ENCODE peak calls at places on chromosomes 16 and 17, in four cellular contexts. X, N, V and E are unnamed samples.

GRCh38 chr17:40180694-40181093 is 3.4 kb downstream of the RAPGEFL1 start:
- DNase-seq in X (no peak), N (no peak), V (no peak), E (no peak)

GRCh38 chr16:57920215-57920890 is 50.6 kb downstream of the CNGB1 start:
- DNase-seq in X (no peak), N (no peak), V (no peak), E (no peak)

GRCh38 chr16:28168991-28169554 is 42.7 kb downstream of the XPO6 start:
- DNase-seq in X (no peak), N (peak; percentile 45), V (no peak), E (no peak)

GRCh38 chr16:69822174-69822935 is 60.2 kb downstream of the WWP2 start:
- DNase-seq in X (no peak), N (no peak), V (no peak), E (no peak)

GRCh38 chr16:56950455-56950854 is 11.3 kb upstream of the CETP start:
- DNase-seq in X (no peak), N (no peak), V (no peak), E (no peak)

GRCh38 chr16:9677301-9677653 is 505.0 kb downstream of the GRIN2A start:
- DNase-seq in X (no peak), N (no peak), V (no peak), E (no peak)

GRCh38 chr16:3346041-3346440 is 9.6 kb upstream of the OR2C1 start:
- DNase-seq in X (no peak), N (no peak), V (no peak), E (no peak)

GRCh38 chr16:22317001-22317530 is 19.9 kb downstream of the POLR3E start:
- DNase-seq in X (no peak), N (no peak), V (no peak), E (no peak)

GRCh38 chr17:40646791-40647548 is 648 bp downstream of the SMARCE1 start:
- DNase-seq in X (peak; percentile 43), N (peak; percentile 64), V (no peak), E (no peak)

GRCh38 chr17:64130559-64131001 is 636 bp upstream of the ERN1 start:
- DNase-seq in X (peak; percentile 80), N (peak; percentile 73), V (no peak), E (no peak)